ENCODE peak calls at places on chromosome 20, in six cellular contexts. One of them, this sample, is unnamed.

GRCh38 chr20:5393218-5393870 is 76.6 kb upstream of the PROKR2 start:
- DNase-seq in HepG2: no peak
- DNase-seq in WTC11: no peak
- DNase-seq in H1: no peak
- DNase-seq in K562: no peak
- DNase-seq in GM12878: no peak
- DNase-seq in this sample: no peak

GRCh38 chr20:5780233-5781217 is 30.3 kb downstream of the SHLD1 start:
- DNase-seq in HepG2: no peak
- DNase-seq in WTC11: no peak
- DNase-seq in H1: no peak
- DNase-seq in K562: peak
- DNase-seq in GM12878: no peak
- DNase-seq in this sample: no peak

GRCh38 chr20:23097636-23098580 is 11.8 kb upstream of the CD93 start:
- DNase-seq in HepG2: no peak
- DNase-seq in WTC11: no peak
- DNase-seq in H1: no peak
- DNase-seq in K562: no peak
- DNase-seq in GM12878: no peak
- DNase-seq in this sample: no peak

GRCh38 chr20:55650609-55651228 is 354.6 kb downstream of the CBLN4 start:
- DNase-seq in HepG2: no peak
- DNase-seq in WTC11: no peak
- DNase-seq in H1: no peak
- DNase-seq in K562: no peak
- DNase-seq in GM12878: no peak
- DNase-seq in this sample: no peak

GRCh38 chr20:1322511-1323245 is 6.3 kb downstream of the SDCBP2 start:
- DNase-seq in HepG2: no peak
- DNase-seq in WTC11: no peak
- DNase-seq in H1: no peak
- DNase-seq in K562: no peak
- DNase-seq in GM12878: no peak
- DNase-seq in this sample: no peak

GRCh38 chr20:15475483-15475882 is 1097.8 kb downstream of the KIF16B start:
- DNase-seq in HepG2: no peak
- DNase-seq in WTC11: no peak
- DNase-seq in H1: no peak
- DNase-seq in K562: no peak
- DNase-seq in GM12878: peak
- DNase-seq in this sample: no peak

GRCh38 chr20:9966966-9967365 is 67.8 kb upstream of the ANKEF1 start:
- DNase-seq in HepG2: peak
- DNase-seq in WTC11: no peak
- DNase-seq in H1: no peak
- DNase-seq in K562: no peak
- DNase-seq in GM12878: no peak
- DNase-seq in this sample: peak

GRCh38 chr20:4341804-4342560 is 326.6 kb upstream of the RNF24 start:
- DNase-seq in HepG2: no peak
- DNase-seq in WTC11: no peak
- DNase-seq in H1: no peak
- DNase-seq in K562: no peak
- DNase-seq in GM12878: no peak
- DNase-seq in this sample: no peak

GRCh38 chr20:50558483-50558925 is 48.3 kb downstream of the PTPN1 start:
- DNase-seq in HepG2: no peak
- DNase-seq in WTC11: no peak
- DNase-seq in H1: no peak
- DNase-seq in K562: peak
- DNase-seq in GM12878: no peak
- DNase-seq in this sample: no peak

GRCh38 chr20:50111120-50111828 is 1.7 kb downstream of the UBE2V1 start:
- DNase-seq in HepG2: no peak
- DNase-seq in WTC11: no peak
- DNase-seq in H1: no peak
- DNase-seq in K562: no peak
- DNase-seq in GM12878: no peak
- DNase-seq in this sample: no peak

GRCh38 chr20:43765933-43766332 is 39.1 kb upstream of the GTSF1L start:
- DNase-seq in HepG2: no peak
- DNase-seq in WTC11: no peak
- DNase-seq in H1: no peak
- DNase-seq in K562: no peak
- DNase-seq in GM12878: no peak
- DNase-seq in this sample: no peak

GRCh38 chr20:4944518-4944917 is 56.8 kb downstream of the SLC23A2 start:
- DNase-seq in HepG2: no peak
- DNase-seq in WTC11: no peak
- DNase-seq in H1: no peak
- DNase-seq in K562: no peak
- DNase-seq in GM12878: no peak
- DNase-seq in this sample: no peak

GRCh38 chr20:47468290-47469050 is 33.2 kb upstream of the NCOA3 start:
- DNase-seq in HepG2: no peak
- DNase-seq in WTC11: no peak
- DNase-seq in H1: no peak
- DNase-seq in K562: no peak
- DNase-seq in GM12878: peak
- DNase-seq in this sample: no peak

GRCh38 chr20:5000263-5001173 is 792 bp downstream of the SLC23A2 start:
- DNase-seq in HepG2: peak
- DNase-seq in WTC11: peak
- DNase-seq in H1: no peak
- DNase-seq in K562: peak
- DNase-seq in GM12878: no peak
- DNase-seq in this sample: peak

GRCh38 chr20:46945465-46945864 is 50.8 kb downstream of the EYA2 start:
- DNase-seq in HepG2: no peak
- DNase-seq in WTC11: no peak
- DNase-seq in H1: no peak
- DNase-seq in K562: no peak
- DNase-seq in GM12878: no peak
- DNase-seq in this sample: peak

GRCh38 chr20:31720486-31721407 is 1.9 kb downstream of the BCL2L1 start:
- DNase-seq in HepG2: peak
- DNase-seq in WTC11: no peak
- DNase-seq in H1: no peak
- DNase-seq in K562: no peak
- DNase-seq in GM12878: no peak
- DNase-seq in this sample: peak

GRCh38 chr20:44401052-44401769 is 45.7 kb downstream of the HNF4A start:
- DNase-seq in HepG2: peak
- DNase-seq in WTC11: no peak
- DNase-seq in H1: no peak
- DNase-seq in K562: peak
- DNase-seq in GM12878: no peak
- DNase-seq in this sample: no peak

GRCh38 chr20:32839227-32839981 is 19.3 kb upstream of the EFCAB8 start:
- DNase-seq in HepG2: no peak
- DNase-seq in WTC11: no peak
- DNase-seq in H1: no peak
- DNase-seq in K562: no peak
- DNase-seq in GM12878: no peak
- DNase-seq in this sample: no peak

GRCh38 chr20:50101281-50101680 is 11.7 kb downstream of the UBE2V1 start:
- DNase-seq in HepG2: no peak
- DNase-seq in WTC11: no peak
- DNase-seq in H1: no peak
- DNase-seq in K562: no peak
- DNase-seq in GM12878: no peak
- DNase-seq in this sample: no peak

GRCh38 chr20:48945840-48946514 is 24.5 kb downstream of the ARFGEF2 start:
- DNase-seq in HepG2: no peak
- DNase-seq in WTC11: no peak
- DNase-seq in H1: no peak
- DNase-seq in K562: no peak
- DNase-seq in GM12878: no peak
- DNase-seq in this sample: no peak

GRCh38 chr20:17662333-17663039 is 19.6 kb downstream of the RRBP1 start:
- DNase-seq in HepG2: no peak
- DNase-seq in WTC11: no peak
- DNase-seq in H1: no peak
- DNase-seq in K562: no peak
- DNase-seq in GM12878: no peak
- DNase-seq in this sample: no peak

GRCh38 chr20:59349277-59349676 is 48.9 kb downstream of the EDN3 start:
- DNase-seq in HepG2: no peak
- DNase-seq in WTC11: no peak
- DNase-seq in H1: no peak
- DNase-seq in K562: no peak
- DNase-seq in GM12878: no peak
- DNase-seq in this sample: no peak
- TF ChIP-seq CREB1 in HepG2: no peak
- TF ChIP-seq CREB1 in WTC11: no peak
- TF ChIP-seq CREB1 in H1: no peak
- TF ChIP-seq CREB1 in K562: no peak
- TF ChIP-seq CREB1 in GM12878: no peak
- TF ChIP-seq CREB1 in this sample: no peak

GRCh38 chr20:41058674-41059008 is 30.0 kb downstream of the TOP1 start:
- DNase-seq in HepG2: no peak
- DNase-seq in WTC11: no peak
- DNase-seq in H1: no peak
- DNase-seq in K562: no peak
- DNase-seq in GM12878: no peak
- DNase-seq in this sample: no peak

GRCh38 chr20:41055679-41056078 is 27.1 kb downstream of the TOP1 start:
- DNase-seq in HepG2: no peak
- DNase-seq in WTC11: no peak
- DNase-seq in H1: no peak
- DNase-seq in K562: no peak
- DNase-seq in GM12878: no peak
- DNase-seq in this sample: no peak

GRCh38 chr20:41059236-41059635 is 30.6 kb downstream of the TOP1 start:
- DNase-seq in HepG2: no peak
- DNase-seq in WTC11: no peak
- DNase-seq in H1: no peak
- DNase-seq in K562: no peak
- DNase-seq in GM12878: no peak
- DNase-seq in this sample: no peak

GRCh38 chr20:41061155-41061554 is 32.5 kb downstream of the TOP1 start:
- DNase-seq in HepG2: no peak
- DNase-seq in WTC11: no peak
- DNase-seq in H1: no peak
- DNase-seq in K562: no peak
- DNase-seq in GM12878: no peak
- DNase-seq in this sample: no peak

DNA sequence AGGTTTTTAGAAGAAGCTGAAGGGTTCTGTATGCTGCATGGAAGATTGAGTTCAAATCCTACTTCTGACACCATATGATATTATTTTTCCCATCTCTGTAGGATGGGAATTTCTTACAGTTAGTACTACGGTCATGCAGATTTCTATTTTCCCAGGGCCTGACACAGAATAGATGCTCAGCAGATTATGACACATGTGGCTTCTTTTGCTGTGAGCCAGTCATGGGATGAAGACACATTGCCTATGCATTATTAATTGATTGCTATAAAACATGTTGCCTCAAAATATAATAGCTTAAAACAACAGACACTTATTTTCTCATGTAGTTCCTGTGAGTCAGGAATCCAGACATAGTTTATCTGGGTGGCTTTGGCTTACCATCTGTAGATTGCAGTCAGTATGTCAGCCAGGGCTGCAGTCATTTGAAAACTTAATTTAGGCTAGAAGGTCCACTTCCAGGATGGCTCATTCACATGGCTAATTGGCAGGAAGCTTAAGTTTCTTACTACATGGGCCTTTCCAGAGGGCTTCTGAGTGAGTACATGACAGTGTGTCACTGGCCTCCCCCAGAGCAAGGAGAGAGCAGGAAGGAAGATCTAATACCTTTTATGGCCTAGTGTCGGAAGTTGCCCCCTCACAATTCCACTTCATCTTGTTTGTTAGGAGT is 29.5 kb downstream of the TOP1 start:
- DNase-seq in HepG2: peak
- DNase-seq in WTC11: no peak
- DNase-seq in H1: no peak
- DNase-seq in K562: no peak
- DNase-seq in GM12878: no peak
- DNase-seq in this sample: no peak
- TF ChIP-seq CREB1 in HepG2: no peak
- TF ChIP-seq CREB1 in WTC11: no peak
- TF ChIP-seq CREB1 in H1: no peak
- TF ChIP-seq CREB1 in K562: no peak
- TF ChIP-seq CREB1 in GM12878: no peak
- TF ChIP-seq CREB1 in this sample: no peak

DNA sequence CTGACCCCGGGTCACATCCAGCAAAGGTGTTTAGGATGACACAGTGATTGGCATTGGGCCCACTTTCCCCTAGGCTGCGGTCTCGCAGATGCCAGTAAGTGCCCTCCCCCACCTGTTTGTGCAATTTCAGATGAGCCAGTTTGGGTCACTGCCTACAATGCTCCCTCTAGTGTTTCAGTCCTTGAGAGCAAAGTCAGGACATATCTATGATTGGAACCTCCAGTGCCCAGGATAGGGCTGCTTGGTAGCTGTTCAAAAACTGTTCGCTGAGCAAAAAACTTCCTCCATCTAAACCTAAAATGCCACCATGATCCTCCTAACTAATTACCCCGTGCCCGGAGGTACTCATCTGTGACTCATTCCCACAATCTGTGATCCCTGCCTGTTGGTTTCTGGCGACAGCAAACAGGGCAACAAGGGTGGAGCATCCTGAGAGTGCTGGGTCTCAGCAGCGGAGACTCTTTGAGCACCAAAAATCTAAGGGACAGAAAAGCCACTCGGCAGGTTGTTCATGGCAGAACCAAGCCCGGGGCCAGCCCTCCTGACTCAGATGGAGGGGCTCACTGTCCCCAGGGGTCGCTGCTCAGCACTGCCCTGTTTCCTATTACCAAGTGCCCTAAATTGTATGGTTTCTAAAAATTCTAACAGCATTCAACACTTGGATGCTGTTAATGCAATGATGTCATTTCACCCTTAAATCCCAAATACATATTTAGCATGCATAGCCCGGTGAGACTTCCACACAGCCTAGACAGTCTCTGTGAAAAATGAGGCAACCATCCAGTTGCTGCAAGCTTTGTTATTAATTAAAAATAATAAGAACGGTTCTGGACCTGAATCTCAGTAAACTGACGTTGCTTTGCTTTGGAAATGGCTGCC is 5.0 kb downstream of the VSX1 start:
- DNase-seq in HepG2: peak
- DNase-seq in WTC11: no peak
- DNase-seq in H1: no peak
- DNase-seq in K562: no peak
- DNase-seq in GM12878: no peak
- DNase-seq in this sample: peak
- TF ChIP-seq CREB1 in HepG2: no peak
- TF ChIP-seq CREB1 in WTC11: no peak
- TF ChIP-seq CREB1 in H1: no peak
- TF ChIP-seq CREB1 in K562: no peak
- TF ChIP-seq CREB1 in GM12878: no peak
- TF ChIP-seq CREB1 in this sample: no peak

DNA sequence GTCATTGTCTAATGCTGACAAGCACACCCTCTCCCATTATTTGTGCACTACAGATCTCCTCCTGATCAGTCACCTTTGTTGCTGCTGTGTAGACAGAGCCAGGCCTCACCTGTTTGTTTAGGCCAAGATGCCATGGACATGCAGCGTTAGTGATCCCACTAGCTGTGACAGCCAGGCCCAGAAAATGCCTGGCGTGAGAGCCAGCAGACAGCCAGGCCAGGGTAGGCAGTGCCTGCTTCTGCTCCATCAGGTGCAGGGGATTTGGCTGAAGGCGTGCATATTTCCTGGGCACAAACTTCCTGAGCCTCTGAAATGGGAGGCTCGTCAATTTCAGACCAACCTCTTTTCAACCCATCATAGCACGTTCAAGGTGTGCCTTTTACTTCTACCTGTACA is 27.3 kb downstream of the MANBAL start:
- DNase-seq in HepG2: no peak
- DNase-seq in WTC11: no peak
- DNase-seq in H1: no peak
- DNase-seq in K562: no peak
- DNase-seq in GM12878: no peak
- DNase-seq in this sample: no peak
- TF ChIP-seq CREB1 in HepG2: no peak
- TF ChIP-seq CREB1 in WTC11: no peak
- TF ChIP-seq CREB1 in H1: no peak
- TF ChIP-seq CREB1 in K562: no peak
- TF ChIP-seq CREB1 in GM12878: no peak
- TF ChIP-seq CREB1 in this sample: no peak

This sample was measured in GM23338.